ENCODE peak calls at places on chromosome 15, in nine cellular contexts. One of them, this sample, is unnamed.

GRCh38 chr15:67080900-67081431 is 15.6 kb downstream of the SMAD3 start:
- DNase-seq in cortex of kidney: no peak
- DNase-seq in occipital lobe: no peak
- DNase-seq in SHP77 treated with DMSO at 0.1 percent for 48 hours: no peak
- DNase-seq in activated naive CD4-positive, alpha-beta T cell: no peak
- DNase-seq in fibroblast of villous mesenchyme: peak
- DNase-seq in GM12865: peak
- DNase-seq in HS-27A: peak
- DNase-seq in cardiac fibroblast: peak
- DNase-seq in this sample: no peak

GRCh38 chr15:93730724-93731123 is 500.6 kb upstream of the MCTP2 start:
- DNase-seq in cortex of kidney: no peak
- DNase-seq in occipital lobe: no peak
- DNase-seq in SHP77 treated with DMSO at 0.1 percent for 48 hours: no peak
- DNase-seq in activated naive CD4-positive, alpha-beta T cell: no peak
- DNase-seq in fibroblast of villous mesenchyme: no peak
- DNase-seq in GM12865: no peak
- DNase-seq in HS-27A: no peak
- DNase-seq in cardiac fibroblast: no peak
- DNase-seq in this sample: no peak

GRCh38 chr15:31352911-31353811 is 26.5 kb downstream of the KLF13 start:
- DNase-seq in cortex of kidney: no peak
- DNase-seq in occipital lobe: peak
- DNase-seq in SHP77 treated with DMSO at 0.1 percent for 48 hours: no peak
- DNase-seq in activated naive CD4-positive, alpha-beta T cell: peak
- DNase-seq in fibroblast of villous mesenchyme: peak
- DNase-seq in GM12865: peak
- DNase-seq in HS-27A: no peak
- DNase-seq in cardiac fibroblast: peak
- DNase-seq in this sample: peak

GRCh38 chr15:98651581-98652220 is 3.4 kb downstream of the IGF1R start:
- DNase-seq in cortex of kidney: no peak
- DNase-seq in occipital lobe: no peak
- DNase-seq in SHP77 treated with DMSO at 0.1 percent for 48 hours: no peak
- DNase-seq in activated naive CD4-positive, alpha-beta T cell: peak
- DNase-seq in fibroblast of villous mesenchyme: no peak
- DNase-seq in GM12865: no peak
- DNase-seq in HS-27A: no peak
- DNase-seq in cardiac fibroblast: peak
- DNase-seq in this sample: no peak

GRCh38 chr15:53454843-53455721 is 304.4 kb downstream of the WDR72 start:
- DNase-seq in cortex of kidney: no peak
- DNase-seq in occipital lobe: no peak
- DNase-seq in SHP77 treated with DMSO at 0.1 percent for 48 hours: no peak
- DNase-seq in activated naive CD4-positive, alpha-beta T cell: no peak
- DNase-seq in fibroblast of villous mesenchyme: no peak
- DNase-seq in GM12865: no peak
- DNase-seq in HS-27A: no peak
- DNase-seq in cardiac fibroblast: no peak
- DNase-seq in this sample: no peak

GRCh38 chr15:98536976-98537375 is 111.4 kb upstream of the IGF1R start:
- DNase-seq in cortex of kidney: no peak
- DNase-seq in occipital lobe: no peak
- DNase-seq in SHP77 treated with DMSO at 0.1 percent for 48 hours: no peak
- DNase-seq in activated naive CD4-positive, alpha-beta T cell: no peak
- DNase-seq in fibroblast of villous mesenchyme: no peak
- DNase-seq in GM12865: no peak
- DNase-seq in HS-27A: no peak
- DNase-seq in cardiac fibroblast: no peak
- DNase-seq in this sample: no peak

GRCh38 chr15:31254431-31255175 is 72.0 kb upstream of the KLF13 start:
- DNase-seq in cortex of kidney: no peak
- DNase-seq in occipital lobe: no peak
- DNase-seq in SHP77 treated with DMSO at 0.1 percent for 48 hours: peak
- DNase-seq in activated naive CD4-positive, alpha-beta T cell: no peak
- DNase-seq in fibroblast of villous mesenchyme: peak
- DNase-seq in GM12865: peak
- DNase-seq in HS-27A: peak
- DNase-seq in cardiac fibroblast: peak
- DNase-seq in this sample: no peak

GRCh38 chr15:98799461-98799971 is 151.2 kb downstream of the IGF1R start:
- DNase-seq in cortex of kidney: no peak
- DNase-seq in occipital lobe: no peak
- DNase-seq in SHP77 treated with DMSO at 0.1 percent for 48 hours: peak
- DNase-seq in activated naive CD4-positive, alpha-beta T cell: no peak
- DNase-seq in fibroblast of villous mesenchyme: peak
- DNase-seq in GM12865: no peak
- DNase-seq in HS-27A: no peak
- DNase-seq in cardiac fibroblast: no peak
- DNase-seq in this sample: peak

GRCh38 chr15:101371081-101371480 is 76.0 kb upstream of the SNRPA1 start:
- DNase-seq in cortex of kidney: no peak
- DNase-seq in occipital lobe: no peak
- DNase-seq in SHP77 treated with DMSO at 0.1 percent for 48 hours: no peak
- DNase-seq in activated naive CD4-positive, alpha-beta T cell: no peak
- DNase-seq in fibroblast of villous mesenchyme: no peak
- DNase-seq in GM12865: no peak
- DNase-seq in HS-27A: no peak
- DNase-seq in cardiac fibroblast: no peak
- DNase-seq in this sample: no peak

GRCh38 chr15:42457445-42458442 is 33.2 kb downstream of the ZNF106 start:
- DNase-seq in cortex of kidney: no peak
- DNase-seq in occipital lobe: peak
- DNase-seq in SHP77 treated with DMSO at 0.1 percent for 48 hours: no peak
- DNase-seq in activated naive CD4-positive, alpha-beta T cell: no peak
- DNase-seq in fibroblast of villous mesenchyme: peak
- DNase-seq in GM12865: peak
- DNase-seq in HS-27A: peak
- DNase-seq in cardiac fibroblast: peak
- DNase-seq in this sample: no peak

GRCh38 chr15:48046813-48047483 is 73.8 kb upstream of the SLC24A5 start:
- DNase-seq in cortex of kidney: no peak
- DNase-seq in occipital lobe: no peak
- DNase-seq in SHP77 treated with DMSO at 0.1 percent for 48 hours: no peak
- DNase-seq in activated naive CD4-positive, alpha-beta T cell: no peak
- DNase-seq in fibroblast of villous mesenchyme: no peak
- DNase-seq in GM12865: no peak
- DNase-seq in HS-27A: no peak
- DNase-seq in cardiac fibroblast: no peak
- DNase-seq in this sample: peak

GRCh38 chr15:66751579-66751978 is 49.5 kb downstream of the SMAD6 start:
- DNase-seq in cortex of kidney: no peak
- DNase-seq in occipital lobe: no peak
- DNase-seq in SHP77 treated with DMSO at 0.1 percent for 48 hours: peak
- DNase-seq in activated naive CD4-positive, alpha-beta T cell: no peak
- DNase-seq in fibroblast of villous mesenchyme: no peak
- DNase-seq in GM12865: peak
- DNase-seq in HS-27A: no peak
- DNase-seq in cardiac fibroblast: peak
- DNase-seq in this sample: peak

This sample was measured in DMS153.